ENCODE peak calls at places on chromosomes 6 and 20, in seven cellular contexts. U, H, W, Y, K, F and J are unnamed samples.
A peak's percentile ranks its signal among the peaks of the same experiment; 100 is the strongest.

GRCh38 chr20:750801-751200 is 17.5 kb downstream of the SLC52A3 start:
- DNase-seq in W (no peak), Y (no peak), H (no peak), U (no peak), F (no peak), K (no peak), J (no peak)

GRCh38 chr6:70421509-70421908 is 8.2 kb downstream of the FAM135A start:
- DNase-seq in W (no peak), H (no peak), Y (no peak), U (no peak), K (no peak), F (no peak), J (no peak)

GRCh38 chr20:24640276-24640675 is 170.8 kb downstream of the SYNDIG1 start:
- DNase-seq in F (no peak), H (no peak), U (no peak), W (no peak), Y (no peak), K (no peak), J (no peak)

GRCh38 chr6:152749336-152749735 is 1.3 kb upstream of the VIP start:
- DNase-seq in F (no peak), W (no peak), Y (no peak), K (no peak), U (no peak), H (no peak), J (no peak)

GRCh38 chr6:13761361-13762036 is 49.9 kb upstream of the RANBP9 start:
- DNase-seq in Y (no peak), W (no peak), H (no peak), F (no peak), U (no peak), K (peak; percentile 28), J (no peak)

GRCh38 chr6:76682842-76683241 is 610.4 kb upstream of the IMPG1 start:
- DNase-seq in W (no peak), F (peak; percentile 13), K (no peak), U (no peak), H (no peak), Y (no peak), J (no peak)

GRCh38 chr20:51586005-51586440 is 43.5 kb upstream of the NFATC2 start:
- DNase-seq in F (no peak), H (no peak), K (peak; percentile 67), U (no peak), W (peak; percentile 20), Y (no peak), J (no peak)

GRCh38 chr20:38599410-38599882 is 2.2 kb upstream of the ARHGAP40 start:
- DNase-seq in K (peak; percentile 60), U (no peak), H (no peak), F (no peak), Y (peak; percentile 53), W (peak; percentile 98), J (peak; percentile 82)

GRCh38 chr20:13355386-13355785 is 134.3 kb downstream of the ISM1 start:
- DNase-seq in W (no peak), F (no peak), U (no peak), Y (no peak), H (no peak), K (peak; percentile 41), J (no peak)

GRCh38 chr6:138194221-138194620 is 24.1 kb downstream of the PBOV1 start:
- DNase-seq in Y (no peak), F (no peak), K (no peak), U (no peak), H (no peak), W (no peak), J (peak; percentile 68)

GRCh38 chr6:159079367-159079766 is 34.6 kb upstream of the TAGAP start:
- DNase-seq in Y (no peak), F (no peak), U (no peak), W (no peak), H (no peak), K (no peak), J (no peak)

GRCh38 chr6:47319867-47320266 is 10.2 kb upstream of the TNFRSF21 start:
- DNase-seq in K (no peak), H (no peak), Y (no peak), W (no peak), U (no peak), F (no peak), J (no peak)

GRCh38 chr6:46509063-46509462 is 17.8 kb upstream of the RCAN2 start:
- DNase-seq in U (no peak), Y (no peak), H (no peak), K (no peak), F (no peak), W (no peak), J (peak; percentile 45)

GRCh38 chr6:29941476-29941875 is 856 bp upstream of the HLA-A start:
- DNase-seq in Y (no peak), K (peak; percentile 73), F (no peak), U (no peak), W (no peak), H (no peak), J (no peak)

GRCh38 chr6:141700836-141701235 is 431.9 kb upstream of the GJE1 start:
- DNase-seq in K (no peak), H (no peak), W (no peak), U (no peak), Y (no peak), F (no peak), J (no peak)
- H3K4me3 ChIP-seq in K (no peak overlapping the region), H (no peak overlapping the region), W (no peak overlapping the region), U (no peak overlapping the region), Y (no peak overlapping the region), F (no peak overlapping the region), J (no peak overlapping the region)

GRCh38 chr6:111823012-111823411 is 50.2 kb downstream of the FYN start:
- DNase-seq in K (no peak), H (no peak), F (no peak), U (no peak), Y (no peak), W (no peak), J (no peak)

GRCh38 chr6:111823831-111824607 is 49.2 kb downstream of the FYN start:
- DNase-seq in H (peak; percentile 47), K (peak; percentile 60), U (no peak), Y (no peak), W (no peak), F (no peak), J (no peak)

GRCh38 chr6:111828799-111829198 is 44.5 kb downstream of the FYN start:
- DNase-seq in U (no peak), F (no peak), H (no peak), W (no peak), K (no peak), Y (no peak), J (no peak)

GRCh38 chr6:111825439-111825838 is 47.8 kb downstream of the FYN start:
- DNase-seq in F (no peak), K (no peak), Y (no peak), U (no peak), H (no peak), W (no peak), J (no peak)

DNA sequence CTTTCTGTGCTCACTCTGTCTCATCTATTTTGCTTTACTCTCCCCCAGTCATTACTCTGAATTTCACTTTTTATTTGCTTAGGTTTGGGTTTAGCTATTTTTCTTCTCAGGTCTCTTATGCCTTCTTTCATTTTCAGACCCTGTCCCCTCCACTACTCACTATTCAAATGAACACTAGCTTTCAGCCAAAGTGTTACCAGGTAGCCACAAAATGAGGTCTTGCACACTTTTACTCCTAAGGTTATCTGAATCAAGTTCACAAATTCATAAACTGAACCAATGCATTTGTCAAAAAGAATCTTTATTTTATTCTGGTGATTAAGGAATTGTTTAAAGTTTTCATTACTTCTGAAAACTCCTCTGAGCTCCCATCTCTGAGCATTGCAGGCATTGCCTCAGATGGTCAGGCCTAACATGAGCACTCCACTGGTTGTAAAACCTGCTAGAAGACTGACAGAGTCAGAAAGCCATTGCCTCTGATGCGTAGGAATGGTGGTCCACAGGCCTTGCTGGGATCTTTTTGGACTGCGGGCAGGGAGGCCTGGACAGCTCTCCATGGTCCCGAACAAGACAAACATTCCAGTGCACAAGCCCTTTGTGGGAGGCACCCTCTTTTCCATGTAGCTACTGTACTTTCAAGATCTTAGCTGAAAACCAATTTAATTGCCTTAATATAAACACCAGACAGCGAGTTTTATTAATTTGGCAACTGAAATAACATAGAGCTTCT is 48.5 kb downstream of the FYN start:
- DNase-seq in W (no peak), K (no peak), F (no peak), H (no peak), Y (no peak), U (no peak), J (no peak)
- H3K36me3 ChIP-seq in W (no peaks in the 10 kb centered on the region), K (no peaks in the 10 kb centered on the region), F (no peaks in the 10 kb centered on the region), H (no peaks in the 10 kb centered on the region), Y (no peaks in the 10 kb centered on the region), U (no peaks in the 10 kb centered on the region), J (no peaks in the 10 kb centered on the region)

DNA sequence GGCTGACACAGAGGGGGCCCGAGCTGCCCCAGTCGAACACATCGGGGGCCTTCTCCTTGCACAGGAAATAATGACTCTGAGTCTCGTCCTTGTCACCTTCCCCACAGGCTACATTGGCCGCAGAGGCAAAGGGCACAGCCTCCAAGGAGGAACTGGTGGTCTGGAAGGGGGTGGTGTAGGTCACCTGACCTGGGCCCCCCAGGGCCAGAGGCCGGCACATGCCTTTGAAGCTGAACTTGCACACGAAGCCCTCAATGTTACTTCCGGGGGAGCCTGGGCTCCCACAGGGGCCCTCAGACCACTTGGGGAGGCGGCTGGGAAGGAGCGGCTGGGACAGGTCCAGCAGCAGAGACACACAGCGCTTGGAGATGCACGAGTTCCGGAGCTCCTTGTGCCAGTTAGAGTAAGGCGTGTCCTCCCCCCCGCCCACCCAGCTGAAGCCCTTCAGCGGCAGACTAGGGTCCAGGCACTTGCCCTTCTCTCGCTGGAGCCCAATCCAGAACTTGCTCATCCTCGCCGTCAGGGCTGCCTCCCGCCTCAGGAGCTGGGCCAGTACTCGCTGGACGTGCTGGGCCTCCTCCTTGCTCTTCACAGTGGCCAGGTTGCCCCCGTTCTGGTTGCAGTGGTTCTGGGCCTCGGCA is 589 bp downstream of the CD93 start:
- DNase-seq in F (no peak), W (no peak), H (no peak), U (no peak), Y (no peak), K (no peak), J (no peak)
- H3K27ac ChIP-seq in F (no peak overlapping the region), W (no peak overlapping the region), H (peak overlapping the region; percentile 85), U (no peak overlapping the region), Y (peak overlapping the region; percentile 82), K (no peak overlapping the region), J (peak overlapping the region; percentile 74)

DNA sequence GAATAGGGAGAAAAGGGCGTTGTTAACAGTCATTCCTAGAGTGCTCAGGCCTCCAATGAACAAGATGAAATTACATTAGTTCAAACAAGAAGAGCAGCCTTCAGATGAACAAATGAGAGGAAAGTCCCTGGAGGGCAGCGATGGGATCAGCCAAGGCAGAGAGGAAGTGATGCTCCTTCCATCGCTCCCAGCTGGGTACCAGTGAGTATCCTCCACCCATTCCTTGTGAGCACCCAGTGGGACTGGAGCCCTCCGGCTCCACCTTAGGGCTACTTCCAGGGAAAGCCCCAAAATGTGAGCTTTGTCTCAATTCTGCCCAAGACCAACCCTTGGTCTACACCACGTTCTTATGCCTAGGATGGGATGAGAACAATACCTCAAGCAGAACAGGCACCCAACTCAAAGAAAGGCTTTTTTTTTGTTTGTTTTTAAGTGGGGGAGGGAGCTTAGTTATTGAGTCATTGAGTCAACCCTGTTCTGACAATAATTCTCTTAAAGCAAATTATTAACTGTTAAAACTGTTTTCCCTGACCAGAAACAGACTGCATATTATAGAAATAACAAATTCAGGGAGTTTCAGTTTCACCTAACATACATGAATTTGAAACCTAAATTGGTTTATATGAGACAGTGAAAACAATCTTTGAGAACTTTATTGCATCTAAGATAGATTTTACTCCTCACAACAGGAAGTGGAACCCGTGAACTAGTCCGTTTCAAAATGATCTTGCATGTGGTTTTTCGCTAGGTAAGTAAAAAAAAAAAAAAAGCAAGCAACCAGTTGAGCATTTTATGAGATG is 106.9 kb downstream of the IPCEF1 start:
- DNase-seq in U (peak; percentile 27), K (no peak), H (no peak), Y (no peak), W (no peak), F (no peak), J (no peak)
- H3K4me3 ChIP-seq in U (peak overlapping the region; percentile 33), K (no peak overlapping the region), H (no peak overlapping the region), Y (no peak overlapping the region), W (no peak overlapping the region), F (no peak overlapping the region), J (no peak overlapping the region)